ENCODE peak calls at places on chromosomes 3 and 15, in ten cellular contexts. U, N, A, D, B, L, V, S, O and F are unnamed samples.

GRCh38 chr15:47820047-47820779 is 102.9 kb downstream of the SEMA6D start:
- DNase-seq in U (no peak), N (no peak), A (no peak), D (peak; percentile 25), B (no peak), L (no peak), V (no peak), S (no peak), O (no peak), F (no peak)

GRCh38 chr15:59349715-59350420 is 22.8 kb downstream of the MYO1E start:
- DNase-seq in U (no peak), N (no peak), A (peak; percentile 90), D (peak; percentile 94), B (no peak), L (peak; percentile 75), V (no peak), S (peak; percentile 65), O (no peak), F (no peak)

GRCh38 chr3:137165117-137165806 is 207.5 kb downstream of the IL20RB start:
- DNase-seq in U (no peak), N (no peak), A (peak; percentile 1), D (peak; percentile 30), B (no peak), L (no peak), V (no peak), S (peak; percentile 33), O (no peak), F (no peak)

GRCh38 chr15:90315276-90315982 is 36.7 kb upstream of the ZNF774 start:
- DNase-seq in U (peak; percentile 91), N (no peak), A (peak; percentile 64), D (peak; percentile 56), B (peak; percentile 27), L (peak; percentile 97), V (no peak), S (no peak), O (peak; percentile 86), F (peak; percentile 75)

GRCh38 chr15:93034512-93034911 is 54.5 kb downstream of the RGMA start:
- DNase-seq in U (no peak), N (no peak), A (no peak), D (no peak), B (no peak), L (peak; percentile 9), V (no peak), S (no peak), O (no peak), F (no peak)

GRCh38 chr3:141471160-141471559 is 15.7 kb upstream of the RASA2 start:
- DNase-seq in U (no peak), N (no peak), A (no peak), D (peak; percentile 88), B (no peak), L (no peak), V (no peak), S (no peak), O (no peak), F (no peak)

GRCh38 chr3:33019981-33020380 is 68.5 kb downstream of the CCR4 start:
- DNase-seq in U (no peak), N (no peak), A (no peak), D (no peak), B (no peak), L (no peak), V (no peak), S (no peak), O (no peak), F (no peak)

GRCh38 chr3:161348791-161349400 is 22.4 kb downstream of the SPTSSB start:
- DNase-seq in U (no peak), N (no peak), A (no peak), D (no peak), B (no peak), L (no peak), V (no peak), S (no peak), O (no peak), F (no peak)

GRCh38 chr3:79012530-79012913 is 755.3 kb downstream of the ROBO1 start:
- DNase-seq in U (no peak), N (no peak), A (no peak), D (no peak), B (no peak), L (no peak), V (no peak), S (no peak), O (no peak), F (no peak)

GRCh38 chr3:179474480-179474879 is 23.2 kb upstream of the GNB4 start:
- DNase-seq in U (no peak), N (no peak), A (no peak), D (no peak), B (no peak), L (no peak), V (no peak), S (no peak), O (no peak), F (no peak)

GRCh38 chr3:142725352-142725739 is 1.5 kb downstream of the TRPC1 start:
- DNase-seq in U (no peak), N (no peak), A (no peak), D (no peak), B (no peak), L (no peak), V (no peak), S (no peak), O (no peak), F (no peak)

GRCh38 chr3:142726017-142726416 is 2.2 kb downstream of the TRPC1 start:
- DNase-seq in U (no peak), N (no peak), A (no peak), D (no peak), B (no peak), L (no peak), V (no peak), S (no peak), O (no peak), F (no peak)

GRCh38 chr3:142723665-142723967 is 218 bp upstream of the TRPC1 start:
- DNase-seq in U (no peak), N (no peak), A (no peak), D (no peak), B (no peak), L (no peak), V (no peak), S (no peak), O (no peak), F (no peak)

GRCh38 chr3:142723968-142724681 is at the start of gene TRPC1:
- DNase-seq in U (peak; percentile 93), N (peak; percentile 91), A (peak; percentile 93), D (peak; percentile 69), B (peak; percentile 48), L (peak; percentile 74), V (no peak), S (peak; percentile 88), O (peak; percentile 75), F (peak; percentile 92)

GRCh38 chr3:142724682-142725351 is 983 bp downstream of the TRPC1 start:
- DNase-seq in U (peak; percentile 86), N (peak; percentile 78), A (peak; percentile 78), D (peak; percentile 18), B (peak; percentile 16), L (peak; percentile 44), V (no peak), S (peak; percentile 44), O (peak; percentile 63), F (peak; percentile 39)
- TF ChIP-seq POLR2A in U (no peak), N (no peak), A (no peak), D (no peak), B (no peak), L (peak; percentile 7), V (no peak), S (no peak), O (no peak), F (no peak)

DNA sequence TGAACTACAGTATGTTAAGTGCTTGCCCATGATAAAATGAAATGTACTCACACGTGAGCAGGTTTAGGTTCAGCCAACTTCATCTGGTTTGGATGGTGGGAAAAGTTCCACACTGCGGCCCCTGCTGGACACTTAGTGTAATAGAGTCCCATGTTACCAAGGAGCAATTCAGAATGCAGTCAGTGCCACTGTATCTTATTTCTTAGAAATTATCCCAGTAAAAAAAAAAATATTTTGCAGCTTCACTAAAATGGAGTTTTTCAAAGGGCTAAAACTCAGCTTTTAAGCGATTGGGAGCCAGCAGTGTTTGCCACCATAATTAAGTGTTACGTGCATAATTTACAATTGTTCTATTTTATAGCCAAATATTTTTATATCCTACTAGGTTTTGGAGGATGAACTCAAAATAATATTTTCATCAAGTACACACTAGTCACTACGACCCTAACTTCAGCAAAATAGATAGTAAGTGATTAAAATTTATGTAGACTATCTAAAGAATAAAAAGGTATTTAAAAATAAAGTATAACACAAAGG is 371.7 kb upstream of the GBE1 start:
- DNase-seq in U (peak; percentile 90), N (peak; percentile 79), A (peak; percentile 65), D (peak; percentile 63), B (peak; percentile 14), L (peak; percentile 38), V (no peak), S (peak; percentile 30), O (no peak), F (no peak)
- TF ChIP-seq POLR2A in U (no peak), N (no peak), A (no peak), D (no peak), B (no peak), L (no peak), V (no peak), S (no peak), O (no peak), F (no peak)

DNA sequence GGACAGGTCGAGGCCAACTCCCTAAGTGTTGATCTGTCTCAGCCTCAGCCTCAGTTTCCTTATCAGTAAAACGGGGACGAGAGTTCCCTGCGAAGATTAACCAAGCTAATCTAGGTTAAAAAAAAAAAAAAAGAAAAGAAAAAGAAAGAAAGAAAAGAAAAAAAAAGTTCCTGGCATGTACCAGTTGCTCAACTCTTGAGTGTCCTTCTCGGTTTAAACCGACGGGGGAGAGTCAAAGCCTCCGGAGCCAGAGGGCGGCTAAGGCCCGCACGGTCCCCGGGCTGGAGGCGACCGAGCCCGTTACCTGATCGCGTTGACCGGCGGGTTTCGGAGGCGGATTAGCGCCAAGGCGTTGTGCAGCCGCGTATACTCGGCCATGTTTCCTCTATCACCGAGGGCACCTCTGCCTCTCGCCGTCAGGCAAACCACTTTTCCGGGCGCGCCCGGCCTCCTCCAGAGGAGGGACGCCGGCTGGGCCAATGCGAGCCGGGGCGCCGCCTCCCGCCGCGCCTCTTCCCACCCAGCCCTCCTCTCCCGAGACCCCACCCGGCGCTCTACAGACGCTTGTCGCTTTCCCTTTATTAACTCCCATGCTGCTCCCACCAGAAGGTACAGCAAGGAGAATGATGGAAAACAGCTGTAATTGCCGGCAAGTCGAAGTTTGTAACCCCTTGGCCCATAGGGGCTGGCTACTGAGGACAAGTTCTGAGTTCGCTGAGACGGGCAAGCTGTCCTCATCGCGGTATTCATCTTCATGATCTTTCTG is at the start of gene EHHADH:
- DNase-seq in U (peak; percentile 92), N (peak; percentile 94), A (peak; percentile 61), D (peak; percentile 44), B (peak; percentile 39), L (peak; percentile 46), V (no peak), S (peak; percentile 62), O (peak; percentile 71), F (peak; percentile 93)
- TF ChIP-seq POLR2A in U (no peak), N (no peak), A (peak; percentile 78), D (peak; percentile 39), B (no peak), L (peak; percentile 34), V (no peak), S (peak; percentile 66), O (no peak), F (no peak)

DNA sequence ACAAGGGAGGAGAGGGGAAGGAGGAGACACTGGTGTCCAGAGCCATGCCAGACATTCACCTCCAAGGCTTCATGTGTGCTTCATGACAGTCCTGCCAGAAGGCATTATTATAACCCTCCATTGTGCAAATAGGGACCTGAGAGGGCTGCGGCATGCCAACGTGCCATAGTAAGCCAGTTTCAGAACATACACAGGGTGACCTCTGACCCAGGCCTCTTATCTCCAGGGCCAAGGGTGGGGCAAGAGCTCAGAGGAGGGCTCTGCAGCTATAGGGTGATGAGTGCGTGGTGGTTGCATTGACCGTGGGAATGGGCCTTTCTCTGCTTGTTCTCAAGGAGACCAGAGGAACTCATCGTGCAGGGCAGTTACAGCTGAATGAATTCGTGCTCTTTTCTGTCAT is 9.7 kb upstream of the ACSBG1 start:
- DNase-seq in U (no peak), N (no peak), A (no peak), D (no peak), B (no peak), L (no peak), V (no peak), S (no peak), O (peak; percentile 35), F (no peak)
- TF ChIP-seq POLR2A in U (no peak), N (no peak), A (no peak), D (no peak), B (no peak), L (no peak), V (no peak), S (no peak), O (no peak), F (no peak)